ENCODE peak calls at places on chromosomes 6 and 20, in six cellular contexts. One of them, this sample, is unnamed. For H3K4me1, the result is how much of the 10 kb centered on the place peaks cover.

GRCh38 chr6:17962436-17963031 is 24.9 kb downstream of the KIF13A start:
- DNase-seq in CD8-positive, alpha-beta T cell: no peak
- DNase-seq in testis: peak
- DNase-seq in GM12878: no peak
- DNase-seq in psoas muscle: peak
- DNase-seq in SJSA1: peak
- DNase-seq in this sample: no peak

GRCh38 chr6:39558791-39559190 is 166.4 kb downstream of the KIF6 start:
- DNase-seq in CD8-positive, alpha-beta T cell: no peak
- DNase-seq in testis: no peak
- DNase-seq in GM12878: no peak
- DNase-seq in psoas muscle: no peak
- DNase-seq in SJSA1: no peak
- DNase-seq in this sample: no peak

GRCh38 chr6:4403828-4404227 is 268.5 kb upstream of the ECI2 start:
- DNase-seq in CD8-positive, alpha-beta T cell: no peak
- DNase-seq in testis: peak
- DNase-seq in GM12878: no peak
- DNase-seq in psoas muscle: no peak
- DNase-seq in SJSA1: no peak
- DNase-seq in this sample: no peak

GRCh38 chr6:21246075-21246474 is 347.5 kb upstream of the SOX4 start:
- DNase-seq in CD8-positive, alpha-beta T cell: no peak
- DNase-seq in testis: no peak
- DNase-seq in GM12878: no peak
- DNase-seq in psoas muscle: no peak
- DNase-seq in SJSA1: no peak
- DNase-seq in this sample: no peak

GRCh38 chr6:35810831-35811698 is 5.9 kb downstream of the LHFPL5 start:
- DNase-seq in CD8-positive, alpha-beta T cell: no peak
- DNase-seq in testis: peak
- DNase-seq in GM12878: no peak
- DNase-seq in psoas muscle: no peak
- DNase-seq in SJSA1: no peak
- DNase-seq in this sample: no peak

GRCh38 chr20:539848-540247 is 3.7 kb downstream of the CSNK2A1 start:
- DNase-seq in CD8-positive, alpha-beta T cell: no peak
- DNase-seq in testis: peak
- DNase-seq in GM12878: no peak
- DNase-seq in psoas muscle: no peak
- DNase-seq in SJSA1: peak
- DNase-seq in this sample: no peak

GRCh38 chr20:62104791-62105345 is 17.4 kb upstream of the LSM14B start:
- DNase-seq in CD8-positive, alpha-beta T cell: no peak
- DNase-seq in testis: no peak
- DNase-seq in GM12878: no peak
- DNase-seq in psoas muscle: no peak
- DNase-seq in SJSA1: no peak
- DNase-seq in this sample: no peak

GRCh38 chr6:137283940-137284910 is 65.0 kb upstream of the IFNGR1 start:
- DNase-seq in CD8-positive, alpha-beta T cell: no peak
- DNase-seq in testis: no peak
- DNase-seq in GM12878: peak
- DNase-seq in psoas muscle: no peak
- DNase-seq in SJSA1: peak
- DNase-seq in this sample: no peak

GRCh38 chr6:30816791-30817739 is 67.3 kb upstream of the DDR1 start:
- DNase-seq in CD8-positive, alpha-beta T cell: no peak
- DNase-seq in testis: no peak
- DNase-seq in GM12878: peak
- DNase-seq in psoas muscle: no peak
- DNase-seq in SJSA1: no peak
- DNase-seq in this sample: no peak

GRCh38 chr6:108119212-108120141 is 44.9 kb upstream of the OSTM1 start:
- DNase-seq in CD8-positive, alpha-beta T cell: no peak
- DNase-seq in testis: no peak
- DNase-seq in GM12878: no peak
- DNase-seq in psoas muscle: no peak
- DNase-seq in SJSA1: no peak
- DNase-seq in this sample: no peak

GRCh38 chr6:14545496-14545895 is 427.9 kb downstream of the CD83 start:
- DNase-seq in CD8-positive, alpha-beta T cell: no peak
- DNase-seq in testis: peak
- DNase-seq in GM12878: no peak
- DNase-seq in psoas muscle: no peak
- DNase-seq in SJSA1: no peak
- DNase-seq in this sample: no peak

GRCh38 chr6:33790306-33790855 is 1.5 kb upstream of the LEMD2 start:
- DNase-seq in CD8-positive, alpha-beta T cell: no peak
- DNase-seq in testis: no peak
- DNase-seq in GM12878: no peak
- DNase-seq in psoas muscle: no peak
- DNase-seq in SJSA1: no peak
- DNase-seq in this sample: no peak

GRCh38 chr20:2408111-2408510 is 27.4 kb downstream of the TGM6 start:
- DNase-seq in CD8-positive, alpha-beta T cell: no peak
- DNase-seq in testis: no peak
- DNase-seq in GM12878: no peak
- DNase-seq in psoas muscle: no peak
- DNase-seq in SJSA1: no peak
- DNase-seq in this sample: peak

GRCh38 chr6:20919677-20920385 is 385.6 kb downstream of the CDKAL1 start:
- DNase-seq in CD8-positive, alpha-beta T cell: no peak
- DNase-seq in testis: no peak
- DNase-seq in GM12878: peak
- DNase-seq in psoas muscle: no peak
- DNase-seq in SJSA1: no peak
- DNase-seq in this sample: no peak

GRCh38 chr6:32075781-32076494 is 33.2 kb downstream of the TNXB start:
- DNase-seq in CD8-positive, alpha-beta T cell: no peak
- DNase-seq in testis: no peak
- DNase-seq in GM12878: no peak
- DNase-seq in psoas muscle: peak
- DNase-seq in SJSA1: no peak
- DNase-seq in this sample: no peak

GRCh38 chr20:41139227-41140093 is 2.1 kb downstream of the PLCG1 start:
- DNase-seq in CD8-positive, alpha-beta T cell: no peak
- DNase-seq in testis: no peak
- DNase-seq in GM12878: no peak
- DNase-seq in psoas muscle: no peak
- DNase-seq in SJSA1: no peak
- DNase-seq in this sample: no peak

GRCh38 chr6:150410395-150410794 is 41.6 kb downstream of the IYD start:
- DNase-seq in CD8-positive, alpha-beta T cell: no peak
- DNase-seq in testis: no peak
- DNase-seq in GM12878: no peak
- DNase-seq in psoas muscle: no peak
- DNase-seq in SJSA1: no peak
- DNase-seq in this sample: no peak

GRCh38 chr6:13378669-13379590 is 50.6 kb upstream of the TBC1D7 start:
- DNase-seq in CD8-positive, alpha-beta T cell: no peak
- DNase-seq in testis: no peak
- DNase-seq in GM12878: no peak
- DNase-seq in psoas muscle: no peak
- DNase-seq in SJSA1: no peak
- DNase-seq in this sample: no peak

DNA sequence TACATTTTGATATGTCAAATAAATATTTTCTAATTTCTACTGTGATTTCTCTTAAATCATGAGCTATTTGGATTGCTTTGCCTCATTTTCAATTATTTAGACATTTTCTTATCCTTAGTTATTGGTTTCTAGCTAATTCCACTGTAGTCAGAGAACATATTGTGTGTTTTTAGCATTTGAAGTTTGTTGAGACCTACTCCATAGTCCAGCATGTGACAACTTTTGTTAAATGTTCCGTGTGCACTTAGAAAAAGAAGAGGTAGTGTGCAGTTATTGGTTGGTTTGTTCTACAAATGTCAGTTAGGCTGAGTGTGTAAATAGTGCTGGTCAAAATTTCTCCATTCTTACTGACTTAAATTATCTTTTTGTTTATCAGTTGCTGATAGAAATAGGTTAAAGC is 138.8 kb downstream of the BCAS1 start:
- DNase-seq in CD8-positive, alpha-beta T cell: no peak
- DNase-seq in testis: no peak
- DNase-seq in GM12878: no peak
- DNase-seq in psoas muscle: no peak
- DNase-seq in SJSA1: no peak
- DNase-seq in this sample: no peak
- H3K27ac ChIP-seq in CD8-positive, alpha-beta T cell: no peak
- H3K27ac ChIP-seq in testis: no peak
- H3K27ac ChIP-seq in GM12878: peak
- H3K27ac ChIP-seq in psoas muscle: no peak
- H3K27ac ChIP-seq in SJSA1: no peak
- H3K27ac ChIP-seq in this sample: no peak

GRCh38 chr6:106770081-106770480 is 140.7 kb downstream of the QRSL1 start:
- DNase-seq in CD8-positive, alpha-beta T cell: no peak
- DNase-seq in testis: no peak
- DNase-seq in GM12878: no peak
- DNase-seq in psoas muscle: no peak
- DNase-seq in SJSA1: no peak
- DNase-seq in this sample: no peak
- H3K4me1 ChIP-seq in CD8-positive, alpha-beta T cell: under half
- H3K4me1 ChIP-seq in testis: under half
- H3K4me1 ChIP-seq in GM12878: under half
- H3K4me1 ChIP-seq in psoas muscle: under half
- H3K4me1 ChIP-seq in SJSA1: under half
- H3K4me1 ChIP-seq in this sample: under half

GRCh38 chr6:157201083-157201482 is 122.2 kb downstream of the TMEM242 start:
- DNase-seq in CD8-positive, alpha-beta T cell: no peak
- DNase-seq in testis: no peak
- DNase-seq in GM12878: no peak
- DNase-seq in psoas muscle: no peak
- DNase-seq in SJSA1: no peak
- DNase-seq in this sample: no peak

GRCh38 chr6:157200117-157200516 is 123.2 kb downstream of the TMEM242 start:
- DNase-seq in CD8-positive, alpha-beta T cell: no peak
- DNase-seq in testis: no peak
- DNase-seq in GM12878: no peak
- DNase-seq in psoas muscle: no peak
- DNase-seq in SJSA1: no peak
- DNase-seq in this sample: no peak

GRCh38 chr6:157196391-157196790 is 126.9 kb downstream of the TMEM242 start:
- DNase-seq in CD8-positive, alpha-beta T cell: no peak
- DNase-seq in testis: no peak
- DNase-seq in GM12878: no peak
- DNase-seq in psoas muscle: no peak
- DNase-seq in SJSA1: no peak
- DNase-seq in this sample: no peak

GRCh38 chr6:157200611-157201010 is 122.7 kb downstream of the TMEM242 start:
- DNase-seq in CD8-positive, alpha-beta T cell: no peak
- DNase-seq in testis: no peak
- DNase-seq in GM12878: no peak
- DNase-seq in psoas muscle: no peak
- DNase-seq in SJSA1: no peak
- DNase-seq in this sample: no peak

GRCh38 chr6:157198425-157199279 is 124.7 kb downstream of the TMEM242 start:
- DNase-seq in CD8-positive, alpha-beta T cell: no peak
- DNase-seq in testis: peak
- DNase-seq in GM12878: no peak
- DNase-seq in psoas muscle: peak
- DNase-seq in SJSA1: no peak
- DNase-seq in this sample: no peak
- H3K27ac ChIP-seq in CD8-positive, alpha-beta T cell: no peak
- H3K27ac ChIP-seq in testis: no peak
- H3K27ac ChIP-seq in GM12878: no peak
- H3K27ac ChIP-seq in psoas muscle: peak
- H3K27ac ChIP-seq in SJSA1: no peak
- H3K27ac ChIP-seq in this sample: peak

GRCh38 chr20:34104059-34104458 is 8.0 kb downstream of the EIF2S2 start:
- DNase-seq in CD8-positive, alpha-beta T cell: no peak
- DNase-seq in testis: no peak
- DNase-seq in GM12878: no peak
- DNase-seq in psoas muscle: no peak
- DNase-seq in SJSA1: no peak
- DNase-seq in this sample: no peak

GRCh38 chr20:34108616-34109174 is 3.3 kb downstream of the EIF2S2 start:
- DNase-seq in CD8-positive, alpha-beta T cell: no peak
- DNase-seq in testis: no peak
- DNase-seq in GM12878: no peak
- DNase-seq in psoas muscle: no peak
- DNase-seq in SJSA1: no peak
- DNase-seq in this sample: no peak

GRCh38 chr20:34109442-34109841 is 2.6 kb downstream of the EIF2S2 start:
- DNase-seq in CD8-positive, alpha-beta T cell: no peak
- DNase-seq in testis: no peak
- DNase-seq in GM12878: no peak
- DNase-seq in psoas muscle: no peak
- DNase-seq in SJSA1: no peak
- DNase-seq in this sample: no peak

GRCh38 chr20:34102342-34102741 is 9.7 kb downstream of the EIF2S2 start:
- DNase-seq in CD8-positive, alpha-beta T cell: no peak
- DNase-seq in testis: no peak
- DNase-seq in GM12878: no peak
- DNase-seq in psoas muscle: no peak
- DNase-seq in SJSA1: no peak
- DNase-seq in this sample: no peak

DNA sequence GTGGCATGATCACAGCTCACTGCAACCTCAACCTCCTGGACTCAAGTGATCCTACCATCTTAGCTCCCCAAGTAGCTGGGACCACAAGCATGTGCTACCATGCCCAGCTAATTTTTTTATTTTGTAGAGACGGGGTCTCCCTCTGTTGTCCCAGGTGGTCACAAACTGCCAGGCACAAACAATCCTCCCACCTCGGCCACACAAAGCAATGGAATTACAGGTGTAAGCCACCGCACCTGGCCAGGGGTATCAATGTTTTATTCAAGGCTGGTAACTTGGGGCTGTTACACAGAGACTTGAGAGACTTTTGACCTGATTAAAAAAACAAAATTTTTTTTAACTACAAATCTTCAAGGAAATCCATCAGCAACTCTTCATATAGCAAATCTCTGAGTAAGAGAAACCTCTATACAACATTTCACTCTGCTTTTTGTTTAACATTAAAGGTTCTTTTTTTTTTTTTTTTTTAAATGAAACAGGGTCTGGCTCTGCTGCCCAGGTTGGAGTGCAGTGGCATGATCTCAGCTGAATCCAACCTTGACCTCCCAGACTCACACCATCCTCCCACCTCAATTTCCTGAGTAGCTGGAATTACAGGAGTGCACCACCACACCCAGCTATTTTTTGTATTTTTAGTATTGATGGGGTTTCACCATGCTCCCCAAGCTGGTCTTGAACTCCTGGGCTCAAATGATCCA is 5.9 kb downstream of the EIF2S2 start:
- DNase-seq in CD8-positive, alpha-beta T cell: no peak
- DNase-seq in testis: no peak
- DNase-seq in GM12878: no peak
- DNase-seq in psoas muscle: no peak
- DNase-seq in SJSA1: no peak
- DNase-seq in this sample: no peak
- H3K4me1 ChIP-seq in CD8-positive, alpha-beta T cell: under half
- H3K4me1 ChIP-seq in testis: under half
- H3K4me1 ChIP-seq in GM12878: under half
- H3K4me1 ChIP-seq in psoas muscle: under half
- H3K4me1 ChIP-seq in SJSA1: under half
- H3K4me1 ChIP-seq in this sample: half or more

This sample was measured in esophagus muscularis mucosa.